ENCODE peak calls at places on chromosomes 3 and 15, in five cellular contexts. G is SK-N-SH, L is IMR-90, P is fibroblast of lung, W is HepG2. K is an unnamed sample.

GRCh38 chr15:89125038-89125826 is 37.0 kb downstream of the ABHD2 start:
- DNase-seq in G (no peak), P (no peak), L (no peak), W (peak; percentile 85), K (peak; percentile 72)

GRCh38 chr15:72342385-72342784 is 22.4 kb upstream of the CELF6 start:
- DNase-seq in P (peak; percentile 14), W (peak; percentile 33), L (peak; percentile 27), G (peak; percentile 43), K (peak; percentile 30)

GRCh38 chr3:67783281-67784250 is 129.2 kb upstream of the SUCLG2 start:
- DNase-seq in G (no peak), W (no peak), P (peak; percentile 63), L (peak; percentile 59), K (no peak)

GRCh38 chr3:41683666-41684350 is 278.1 kb downstream of the ULK4 start:
- DNase-seq in G (no peak), P (peak; percentile 51), L (peak; percentile 54), W (peak; percentile 72), K (peak; percentile 80)

GRCh38 chr3:172391592-172392302 is 56.5 kb downstream of the GHSR start:
- DNase-seq in L (peak; percentile 74), W (no peak), G (no peak), P (peak; percentile 47), K (no peak)

GRCh38 chr3:49313902-49314676 is 25.8 kb downstream of the USP4 start:
- DNase-seq in P (peak; percentile 8), G (no peak), W (no peak), L (peak; percentile 60), K (no peak)

GRCh38 chr15:71472699-71473098 is 337.7 kb upstream of the NR2E3 start:
- DNase-seq in W (no peak), L (no peak), G (no peak), P (no peak), K (no peak)

GRCh38 chr3:159266779-159267178 is 464.9 kb downstream of the MFSD1 start:
- DNase-seq in W (peak; percentile 23), L (peak; percentile 6), P (peak; percentile 17), G (peak; percentile 24), K (peak; percentile 58)

GRCh38 chr3:162390891-162391290 is 894.3 kb downstream of the OTOL1 start:
- DNase-seq in G (no peak), L (peak; percentile 85), W (no peak), P (peak; percentile 23), K (no peak)

GRCh38 chr3:138468451-138468850 is 34.0 kb downstream of the ESYT3 start:
- DNase-seq in P (no peak), L (no peak), G (no peak), W (no peak), K (no peak)
- H3K4me2 ChIP-seq in P (no peak overlapping the region), L (no peak overlapping the region), G (no peak overlapping the region), W (no peak overlapping the region), K (no peak overlapping the region)

GRCh38 chr3:56988458-56988857 is 72.0 kb upstream of the SPATA12 start:
- DNase-seq in W (no peak), G (no peak), L (no peak), P (no peak), K (no peak)

GRCh38 chr3:56990295-56991015 is 70.0 kb upstream of the SPATA12 start:
- DNase-seq in L (no peak), W (peak; percentile 90), P (no peak), G (no peak), K (peak; percentile 42)

GRCh38 chr3:56988874-56989433 is 71.5 kb upstream of the SPATA12 start:
- DNase-seq in P (peak; percentile 86), G (peak; percentile 71), L (peak; percentile 71), W (peak; percentile 73), K (peak; percentile 93)

GRCh38 chr3:56987238-56987932 is 73.1 kb upstream of the SPATA12 start:
- DNase-seq in W (no peak), L (no peak), G (no peak), P (no peak), K (peak; percentile 39)

GRCh38 chr3:56989434-56990294 is 70.8 kb upstream of the SPATA12 start:
- DNase-seq in W (peak; percentile 93), P (peak; percentile 73), L (no peak), G (no peak), K (no peak)
- H2AFZ ChIP-seq in W (no peak overlapping the region), P (no peak overlapping the region), L (no peak overlapping the region), G (no peak overlapping the region), K (no peak overlapping the region)

GRCh38 chr15:65980824-65981456 is 111.6 kb downstream of the RAB11A start:
- DNase-seq in G (peak; percentile 66), W (peak; percentile 30), L (peak; percentile 79), P (peak; percentile 76), K (peak; percentile 81)

GRCh38 chr15:65982941-65983340 is 113.7 kb downstream of the RAB11A start:
- DNase-seq in P (no peak), L (no peak), W (no peak), G (no peak), K (no peak)

GRCh38 chr15:65981837-65982696 is 112.8 kb downstream of the RAB11A start:
- DNase-seq in P (no peak), W (peak; percentile 18), L (no peak), G (peak; percentile 91), K (peak; percentile 69)

GRCh38 chr15:65979316-65979715 is 110.0 kb downstream of the RAB11A start:
- DNase-seq in G (no peak), L (peak; percentile 8), P (no peak), W (no peak), K (no peak)

DNA sequence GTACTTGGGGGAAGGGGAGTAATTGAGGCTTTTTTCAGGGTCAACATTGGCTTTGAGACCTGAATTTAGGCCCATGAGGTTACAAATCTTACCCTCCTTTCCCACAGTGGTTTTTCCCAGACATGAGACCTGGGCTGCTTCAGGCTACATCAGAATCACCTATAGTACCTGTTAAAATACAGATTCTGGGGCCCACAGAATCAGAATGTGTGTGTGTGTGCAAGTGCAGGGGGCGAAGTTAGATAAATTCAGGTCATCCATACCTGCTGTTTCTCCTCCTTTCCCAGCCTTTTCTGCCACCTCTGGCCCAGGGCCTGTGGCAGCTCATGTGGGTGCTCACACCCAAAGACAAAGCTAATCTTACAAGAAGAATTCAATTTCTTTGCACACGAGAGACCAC is 110.5 kb downstream of the RAB11A start:
- DNase-seq in L (no peak), G (no peak), P (no peak), W (no peak), K (no peak)
- H3K4me2 ChIP-seq in L (no peak overlapping the region), G (no peak overlapping the region), P (no peak overlapping the region), W (no peak overlapping the region), K (no peak overlapping the region)

GRCh38 chr3:23444386-23444785 is 241.3 kb downstream of the UBE2E2 start:
- DNase-seq in L (no peak), W (no peak), P (no peak), G (no peak), K (no peak)

GRCh38 chr3:23439080-23439479 is 236.0 kb downstream of the UBE2E2 start:
- DNase-seq in G (no peak), W (no peak), L (no peak), P (no peak), K (no peak)

GRCh38 chr3:23442598-23443383 is 239.7 kb downstream of the UBE2E2 start:
- DNase-seq in W (no peak), P (peak; percentile 42), G (peak; percentile 17), L (peak; percentile 59), K (peak; percentile 8)

GRCh38 chr3:23438657-23439056 is 235.5 kb downstream of the UBE2E2 start:
- DNase-seq in L (no peak), P (no peak), W (no peak), G (no peak), K (no peak)

GRCh38 chr3:23440416-23441294 is 237.5 kb downstream of the UBE2E2 start:
- DNase-seq in L (no peak), P (no peak), W (no peak), G (no peak), K (no peak)
- H2AFZ ChIP-seq in L (no peak overlapping the region), P (no peak overlapping the region), W (no peak overlapping the region), G (no peak overlapping the region), K (no peak overlapping the region)

GRCh38 chr3:10166213-10166604 is 1.5 kb downstream of the IRAK2 start:
- DNase-seq in G (no peak), P (no peak), W (peak; percentile 14), L (no peak), K (no peak)
- H3K4me2 ChIP-seq in G (peak overlapping the region; percentile 85), P (no peak overlapping the region), W (peak overlapping the region; percentile 98), L (peak overlapping the region; percentile 66), K (no peak overlapping the region)

K was measured in hepatocyte.